ENCODE peak calls at places on chromosomes 2 and 18, in four cellular contexts. P, V, T and Z are unnamed samples.

GRCh38 chr2:1991706-1992245 is 247.5 kb upstream of the PXDN start:
- DNase-seq in T (no peak), V (no peak), P (no peak), Z (no peak)

GRCh38 chr2:62196278-62196901 is 475 bp downstream of the B3GNT2 start:
- DNase-seq in T (peak), P (no peak), V (no peak), Z (no peak)

GRCh38 chr2:88692187-88692586 is 714 bp downstream of the RPIA start:
- DNase-seq in P (peak), T (peak), V (no peak), Z (peak)

GRCh38 chr2:220916931-220917330 is 655.2 kb downstream of the EPHA4 start:
- DNase-seq in P (no peak), T (no peak), V (no peak), Z (no peak)

GRCh38 chr2:105814291-105814940 is 69.7 kb downstream of the NCK2 start:
- DNase-seq in P (peak), T (no peak), V (no peak), Z (no peak)

GRCh38 chr18:14937271-14937670 is 189.3 kb downstream of the ANKRD30B start:
- DNase-seq in T (no peak), V (no peak), P (no peak), Z (no peak)

GRCh38 chr2:187991389-187991788 is 300.3 kb upstream of the GULP1 start:
- DNase-seq in P (peak), T (no peak), V (no peak), Z (no peak)

GRCh38 chr2:7639476-7639875 is 722.3 kb downstream of the RNF144A start:
- DNase-seq in T (no peak), P (no peak), V (no peak), Z (no peak)

GRCh38 chr2:151973901-151974199 is 125.0 kb downstream of the CACNB4 start:
- DNase-seq in T (no peak), V (no peak), P (peak), Z (peak)

GRCh38 chr2:10732924-10733583 is 11.6 kb downstream of the ATP6V1C2 start:
- DNase-seq in V (no peak), T (no peak), P (no peak), Z (no peak)

GRCh38 chr2:103784271-103784670 is 1022.4 kb downstream of the TMEM182 start:
- DNase-seq in T (no peak), V (no peak), P (no peak), Z (no peak)

GRCh38 chr2:126950499-126950898 is 51.8 kb downstream of the TEX51 start:
- DNase-seq in T (no peak), P (no peak), V (no peak), Z (no peak)

GRCh38 chr2:238339395-238339780 is 19.1 kb downstream of the TRAF3IP1 start:
- DNase-seq in P (no peak), T (no peak), V (no peak), Z (no peak)

GRCh38 chr2:165357758-165358157 is 111.7 kb upstream of the CSRNP3 start:
- DNase-seq in V (peak), P (peak), T (no peak), Z (no peak)

GRCh38 chr2:241813806-241814570 is 5.0 kb downstream of the NEU4 start:
- DNase-seq in P (peak), T (peak), V (no peak), Z (no peak)

GRCh38 chr2:223613017-223613950 is 11.1 kb upstream of the SCG2 start:
- DNase-seq in T (peak), V (peak), P (peak), Z (no peak)

GRCh38 chr2:63058149-63058741 is 7.6 kb downstream of the OTX1 start:
- DNase-seq in V (no peak), T (no peak), P (peak), Z (no peak)

GRCh38 chr18:22230403-22231042 is 61.1 kb downstream of the GATA6 start:
- DNase-seq in P (peak), V (no peak), T (no peak), Z (no peak)

GRCh38 chr2:216181351-216181750 is 72.2 kb downstream of the XRCC5 start:
- DNase-seq in P (no peak), V (no peak), T (no peak), Z (no peak)

GRCh38 chr2:240369725-240370585 is 65.5 kb upstream of the GPC1 start:
- DNase-seq in V (peak), T (peak), P (peak), Z (no peak)

GRCh38 chr2:146523218-146523617 is 1321.6 kb upstream of the ACVR2A start:
- DNase-seq in T (no peak), V (no peak), P (peak), Z (no peak)

GRCh38 chr18:8844721-8845148 is 139.4 kb downstream of the MTCL1 start:
- DNase-seq in T (no peak), P (no peak), V (no peak), Z (no peak)

GRCh38 chr2:25197336-25198208 is 29.2 kb upstream of the POMC start:
- DNase-seq in T (no peak), V (no peak), P (no peak), Z (no peak)

GRCh38 chr2:44495035-44495434 is 133.3 kb downstream of the CAMKMT start:
- DNase-seq in T (no peak), V (no peak), P (no peak), Z (no peak)

GRCh38 chr18:50623694-50624352 is 63.9 kb downstream of the MAPK4 start:
- DNase-seq in V (no peak), P (no peak), T (no peak), Z (no peak)

GRCh38 chr2:101773137-101773536 is 75.6 kb downstream of the MAP4K4 start:
- DNase-seq in T (no peak), V (no peak), P (no peak), Z (peak)

GRCh38 chr2:152525277-152525838 is 190.4 kb downstream of the FMNL2 start:
- DNase-seq in T (peak), V (no peak), P (peak), Z (no peak)

GRCh38 chr18:78429127-78430108 is 550.2 kb upstream of the SALL3 start:
- DNase-seq in T (no peak), V (no peak), P (no peak), Z (no peak)
- H3K4me3 ChIP-seq in T (no peak), V (no peak), P (no peak), Z (no peak)

DNA sequence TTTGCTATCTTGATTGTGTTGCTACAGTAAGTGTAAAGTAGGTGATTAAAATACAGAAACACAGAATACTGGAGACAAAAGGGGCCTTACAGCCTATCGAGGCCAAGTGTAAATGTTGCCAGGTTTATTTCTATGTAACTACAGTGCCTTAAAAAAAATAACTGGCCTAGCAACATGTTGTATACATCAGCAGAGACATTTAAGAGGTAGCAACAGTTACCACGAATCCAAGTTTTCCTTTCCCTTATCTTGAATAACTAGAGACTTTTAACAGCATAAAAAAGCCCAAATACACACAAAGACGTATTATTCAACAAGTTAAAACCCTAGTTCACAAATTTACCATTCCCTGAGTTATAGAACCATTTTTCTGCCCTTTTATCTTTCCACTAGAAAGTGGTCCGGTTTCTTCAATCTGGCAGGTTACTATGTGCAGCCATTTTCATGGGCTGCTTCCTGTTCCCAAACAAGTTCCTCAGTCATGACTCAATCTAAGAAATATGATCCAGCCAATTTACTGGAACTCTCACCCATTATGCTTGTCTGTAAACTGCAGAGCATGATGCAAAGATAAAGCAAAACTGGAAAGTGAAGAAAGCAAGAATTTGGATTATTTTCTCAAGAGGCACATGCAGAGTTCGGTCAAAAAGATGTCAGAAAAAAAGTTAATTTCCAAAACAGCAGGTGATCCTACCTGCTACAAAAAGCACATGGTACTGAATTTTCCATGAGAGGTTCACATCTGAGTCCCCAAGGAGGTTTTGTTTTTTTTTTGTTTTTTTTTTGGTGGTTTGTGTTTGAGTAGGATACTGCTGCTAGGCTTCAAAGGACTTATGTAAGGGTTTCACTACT is 22.2 kb downstream of the NFE2L2 start:
- DNase-seq in T (no peak), V (peak), P (peak), Z (no peak)
- H3K4me3 ChIP-seq in T (peak), V (peak), P (peak), Z (no peak)

GRCh38 chr2:197256021-197256420 is 54.6 kb downstream of the ANKRD44 start:
- DNase-seq in T (no peak), P (no peak), V (no peak), Z (no peak)
- H3K4me3 ChIP-seq in T (no peak), P (no peak), V (no peak), Z (no peak)

GRCh38 chr2:80002761-80003160 is 301.8 kb downstream of the LRRTM1 start:
- DNase-seq in V (no peak), P (no peak), T (no peak), Z (no peak)
- H3K4me3 ChIP-seq in V (no peak), P (no peak), T (no peak), Z (no peak)

DNA sequence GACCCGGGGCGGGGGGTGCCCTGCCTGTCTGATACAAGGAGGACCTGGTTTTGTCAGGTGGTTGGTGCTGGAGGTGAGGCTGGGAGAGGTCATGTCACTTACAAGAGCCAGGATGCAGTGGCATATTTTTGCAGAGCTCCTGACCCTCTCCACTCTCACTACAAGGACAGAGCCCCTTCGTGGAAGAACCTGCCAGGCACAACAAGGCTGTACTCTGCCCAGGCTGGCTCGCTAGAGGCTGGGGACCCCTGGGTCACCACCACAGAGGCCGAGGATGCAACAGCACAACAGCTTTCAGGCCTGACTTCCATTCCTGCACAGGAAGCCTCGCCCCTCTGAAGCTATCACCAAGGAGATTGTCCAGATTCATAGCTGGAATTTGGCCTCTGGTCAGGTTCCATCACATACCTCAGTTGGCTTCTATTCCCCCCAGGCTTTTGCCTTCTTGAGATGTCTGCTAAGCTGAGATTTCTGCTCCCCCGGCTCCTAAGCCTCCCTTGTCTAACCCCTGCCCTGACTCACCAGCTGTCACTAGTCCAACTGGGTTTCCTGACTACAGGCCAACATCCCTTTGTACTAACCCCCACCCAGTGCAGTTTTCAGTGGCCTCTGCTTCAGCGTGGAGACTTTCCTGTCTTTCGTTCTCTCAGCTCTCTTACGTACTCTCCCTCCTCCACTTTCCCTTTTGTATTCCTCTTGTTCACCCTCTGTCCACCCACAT is 132.5 kb upstream of the EPAS1 start:
- DNase-seq in P (peak), T (peak), V (peak), Z (no peak)
- H3K4me3 ChIP-seq in P (no peak), T (no peak), V (no peak), Z (no peak)

GRCh38 chr2:74499269-74499939 is at the start of gene LBX2:
- DNase-seq in V (no peak), P (no peak), T (no peak), Z (no peak)
- H3K4me3 ChIP-seq in V (peak), P (peak), T (peak), Z (no peak)